ENCODE peak calls at places on chromosomes 16 and 17, in five cellular contexts. P is prostate gland, R is AG04449, B is stomach, H is ascending aorta. D is an unnamed sample.

GRCh38 chr17:51612692-51613091 is 352.3 kb downstream of the UTP18 start:
- DNase-seq in P (no peak), R (no peak), B (no peak), H (no peak), D (no peak)

GRCh38 chr16:14196011-14196410 is 124.9 kb downstream of the MRTFB start:
- DNase-seq in P (no peak), R (no peak), B (no peak), H (no peak), D (no peak)

GRCh38 chr16:20348365-20349185 is 3.9 kb downstream of the UMOD start:
- DNase-seq in P (peak), R (no peak), B (peak), H (no peak), D (no peak)

GRCh38 chr16:73043828-73044493 is 4.0 kb downstream of the ZFHX3 start:
- DNase-seq in P (no peak), R (no peak), B (no peak), H (no peak), D (peak)

GRCh38 chr17:12422632-12423031 is 243.1 kb upstream of the MYOCD start:
- DNase-seq in P (peak), R (no peak), B (peak), H (no peak), D (no peak)

GRCh38 chr17:49213399-49213798 is 2.9 kb downstream of the ABI3 start:
- DNase-seq in P (no peak), R (no peak), B (no peak), H (no peak), D (no peak)

GRCh38 chr17:45342871-45343526 is 26.2 kb upstream of the MAP3K14 start:
- DNase-seq in P (no peak), R (no peak), B (no peak), H (no peak), D (no peak)

GRCh38 chr17:57256708-57257112 is 387 bp downstream of the MSI2 start:
- DNase-seq in P (peak), R (no peak), B (no peak), H (no peak), D (no peak)

GRCh38 chr16:4915226-4915761 is 21.7 kb downstream of the PPL start:
- DNase-seq in P (no peak), R (peak), B (no peak), H (no peak), D (peak)

GRCh38 chr17:8711291-8711690 is 33.3 kb downstream of the CCDC42 start:
- DNase-seq in P (no peak), R (no peak), B (no peak), H (no peak), D (no peak)

GRCh38 chr17:33292184-33292980 is 713 bp downstream of the ASIC2 start:
- DNase-seq in P (no peak), R (no peak), B (no peak), H (no peak), D (no peak)

GRCh38 chr16:8716592-8716991 is 42.2 kb downstream of the ABAT start:
- DNase-seq in P (peak), R (no peak), B (no peak), H (no peak), D (no peak)

GRCh38 chr16:27444015-27444414 is 42.0 kb downstream of the IL21R start:
- DNase-seq in P (no peak), R (no peak), B (no peak), H (no peak), D (peak)

GRCh38 chr17:49694847-49695697 is 12.7 kb downstream of the SLC35B1 start:
- DNase-seq in P (peak), R (no peak), B (peak), H (no peak), D (peak)

GRCh38 chr17:74592087-74592990 is at the start of gene CD300LD:
- DNase-seq in P (no peak), R (no peak), B (no peak), H (no peak), D (no peak)

GRCh38 chr17:2181206-2181983 is 122.2 kb downstream of the SMG6 start:
- DNase-seq in P (no peak), R (peak), B (no peak), H (peak), D (peak)

GRCh38 chr16:14013571-14014283 is 57.4 kb upstream of the MRTFB start:
- DNase-seq in P (no peak), R (peak), B (no peak), H (no peak), D (peak)

GRCh38 chr17:61188081-61188480 is 211.6 kb upstream of the TBX2 start:
- DNase-seq in P (no peak), R (no peak), B (no peak), H (no peak), D (no peak)

GRCh38 chr16:84874004-84874435 is 54.2 kb downstream of the CRISPLD2 start:
- DNase-seq in P (no peak), R (no peak), B (no peak), H (no peak), D (no peak)

GRCh38 chr16:66580605-66581209 is 1.4 kb downstream of the CMTM2 start:
- DNase-seq in P (no peak), R (peak), B (no peak), H (no peak), D (peak)

GRCh38 chr17:75720656-75721462 is at the start of gene ITGB4:
- DNase-seq in P (peak), R (no peak), B (peak), H (no peak), D (no peak)

GRCh38 chr16:11423315-11424117 is 78.3 kb downstream of the RMI2 start:
- DNase-seq in P (no peak), R (no peak), B (no peak), H (no peak), D (no peak)

GRCh38 chr17:59800530-59800942 is 92.2 kb downstream of the TUBD1 start:
- DNase-seq in P (no peak), R (no peak), B (no peak), H (no peak), D (peak)

GRCh38 chr17:57915980-57916757 is 39.0 kb downstream of the CUEDC1 start:
- DNase-seq in P (no peak), R (no peak), B (no peak), H (no peak), D (peak)

GRCh38 chr16:3171855-3172593 is 16.0 kb upstream of the OR1F1 start:
- DNase-seq in P (no peak), R (no peak), B (no peak), H (no peak), D (peak)

GRCh38 chr16:1002399-1003161 is 21.0 kb downstream of the SOX8 start:
- DNase-seq in P (no peak), R (no peak), B (peak), H (no peak), D (peak)

GRCh38 chr16:86578056-86578455 is 293 bp upstream of the FOXL1 start:
- DNase-seq in P (no peak), R (no peak), B (no peak), H (no peak), D (no peak)

GRCh38 chr17:76940738-76941350 is 72.6 kb downstream of the MGAT5B start:
- DNase-seq in P (no peak), R (no peak), B (no peak), H (no peak), D (no peak)

GRCh38 chr17:57121308-57122042 is 36.4 kb downstream of the AKAP1 start:
- DNase-seq in P (no peak), R (peak), B (peak), H (no peak), D (peak)

GRCh38 chr17:13374203-13375143 is 227.3 kb downstream of the HS3ST3A1 start:
- DNase-seq in P (no peak), R (no peak), B (no peak), H (no peak), D (peak)

GRCh38 chr16:17371014-17371296 is 99.8 kb downstream of the XYLT1 start:
- DNase-seq in P (no peak), R (no peak), B (no peak), H (no peak), D (no peak)

GRCh38 chr17:82892869-82893565 is 53.2 kb upstream of the ZNF750 start:
- DNase-seq in P (no peak), R (no peak), B (peak), H (no peak), D (no peak)

GRCh38 chr16:71467810-71468209 is 5.8 kb upstream of the ZNF23 start:
- DNase-seq in P (no peak), R (no peak), B (no peak), H (no peak), D (no peak)

GRCh38 chr16:12749076-12749475 is 54.6 kb downstream of the CPPED1 start:
- DNase-seq in P (no peak), R (no peak), B (no peak), H (no peak), D (peak)

GRCh38 chr16:85554114-85554790 is 58.9 kb upstream of the GSE1 start:
- DNase-seq in P (peak), R (no peak), B (peak), H (peak), D (peak)

GRCh38 chr16:57039148-57039812 is 49.9 kb downstream of the NLRC5 start:
- DNase-seq in P (no peak), R (peak), B (no peak), H (no peak), D (peak)

GRCh38 chr16:88406096-88407041 is 23.6 kb downstream of the ZNF469 start:
- DNase-seq in P (no peak), R (no peak), B (no peak), H (no peak), D (no peak)

GRCh38 chr16:64809876-64810629 is 311.8 kb downstream of the CDH11 start:
- DNase-seq in P (no peak), R (no peak), B (no peak), H (no peak), D (no peak)

GRCh38 chr16:29148867-29149272 is 164.0 kb downstream of the LAT start:
- DNase-seq in P (no peak), R (no peak), B (peak), H (no peak), D (no peak)

DNA sequence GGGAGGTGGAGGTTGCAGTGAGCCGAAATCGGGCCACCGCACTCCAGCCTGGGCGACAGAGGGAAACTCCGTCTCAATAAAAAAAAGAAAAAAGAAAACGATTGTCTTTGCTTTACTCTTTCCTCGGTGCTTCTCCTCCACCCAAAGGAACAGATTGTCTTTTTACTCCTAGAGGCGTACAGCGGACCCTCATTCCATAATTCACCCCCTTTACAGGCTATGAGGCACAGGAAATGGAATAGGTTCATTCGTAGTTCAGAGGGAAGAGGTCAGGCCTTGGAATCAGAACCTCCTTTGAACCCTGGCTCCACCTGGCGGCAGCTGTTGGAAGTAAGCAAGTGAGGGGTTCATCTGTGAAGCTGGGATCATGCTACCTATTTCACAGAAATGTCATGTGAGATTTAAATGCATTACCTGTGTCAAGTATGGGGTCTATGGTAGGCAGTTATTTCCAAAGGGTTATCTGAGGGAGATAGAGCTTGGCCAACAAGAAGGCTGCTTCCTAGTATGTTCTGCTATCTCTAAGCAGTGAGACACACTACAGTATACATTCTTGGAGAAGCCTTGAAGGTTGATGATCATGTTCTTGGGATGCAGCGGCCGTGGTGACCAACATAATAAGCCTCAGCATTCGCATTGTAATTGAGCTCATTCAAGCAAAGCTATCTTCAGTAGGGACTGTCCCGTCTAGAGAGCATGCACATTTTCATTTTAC is 18.6 kb upstream of the ZNF689 start:
- DNase-seq in P (peak), R (no peak), B (peak), H (no peak), D (peak)
- H3K4me3 ChIP-seq in P (no peak), R (no peak), B (no peak), H (no peak), D (peak)

DNA sequence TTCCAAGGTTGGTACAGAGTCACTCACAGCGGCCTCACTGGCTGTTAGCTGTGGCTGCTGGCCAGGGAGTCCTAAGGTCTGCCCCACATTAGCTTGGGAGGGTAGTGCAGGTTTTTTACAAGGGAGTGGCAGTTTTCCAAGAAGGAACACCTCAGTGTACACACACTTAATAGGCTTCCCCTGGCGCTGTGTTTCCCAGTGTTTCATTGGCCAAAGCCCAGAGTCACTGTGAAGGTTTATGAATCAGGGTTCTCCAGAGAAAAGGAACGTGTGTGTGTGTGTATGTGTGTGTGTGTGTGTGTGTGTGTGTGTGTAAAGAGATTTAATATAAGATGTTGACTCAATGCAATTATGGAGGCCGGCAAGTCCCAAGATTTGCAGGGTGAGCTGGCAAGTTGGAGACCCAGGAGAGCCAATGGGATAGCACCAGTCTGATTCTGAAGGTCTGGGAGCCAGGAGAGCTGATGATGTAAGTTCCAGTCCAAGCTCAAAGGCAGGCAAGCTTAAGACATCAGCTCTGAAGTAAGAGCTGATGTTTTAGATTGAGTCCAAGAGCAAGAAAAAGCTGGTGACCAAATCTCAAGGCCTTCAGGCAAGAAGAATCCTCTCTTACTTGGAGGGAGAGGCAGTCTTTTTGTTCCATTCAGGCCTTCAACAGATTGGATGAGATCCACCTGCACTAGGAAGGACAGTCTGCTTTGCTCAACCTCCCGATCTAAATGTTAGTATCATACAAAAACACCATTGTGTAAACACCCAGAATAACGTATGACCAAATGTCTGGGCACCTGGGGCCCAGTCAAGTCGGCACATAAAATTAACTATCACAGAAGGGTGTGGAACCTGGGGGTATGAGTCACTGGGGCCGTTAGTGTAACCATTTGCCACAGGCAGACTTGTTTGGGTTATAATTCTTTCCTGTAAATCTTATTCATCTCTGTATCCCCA is 206.8 kb downstream of the PRKCA start:
- DNase-seq in P (peak), R (peak), B (peak), H (no peak), D (peak)
- TF ChIP-seq CTCF in P (no peak), R (no peak), B (no peak), H (no peak), D (no peak)

DNA sequence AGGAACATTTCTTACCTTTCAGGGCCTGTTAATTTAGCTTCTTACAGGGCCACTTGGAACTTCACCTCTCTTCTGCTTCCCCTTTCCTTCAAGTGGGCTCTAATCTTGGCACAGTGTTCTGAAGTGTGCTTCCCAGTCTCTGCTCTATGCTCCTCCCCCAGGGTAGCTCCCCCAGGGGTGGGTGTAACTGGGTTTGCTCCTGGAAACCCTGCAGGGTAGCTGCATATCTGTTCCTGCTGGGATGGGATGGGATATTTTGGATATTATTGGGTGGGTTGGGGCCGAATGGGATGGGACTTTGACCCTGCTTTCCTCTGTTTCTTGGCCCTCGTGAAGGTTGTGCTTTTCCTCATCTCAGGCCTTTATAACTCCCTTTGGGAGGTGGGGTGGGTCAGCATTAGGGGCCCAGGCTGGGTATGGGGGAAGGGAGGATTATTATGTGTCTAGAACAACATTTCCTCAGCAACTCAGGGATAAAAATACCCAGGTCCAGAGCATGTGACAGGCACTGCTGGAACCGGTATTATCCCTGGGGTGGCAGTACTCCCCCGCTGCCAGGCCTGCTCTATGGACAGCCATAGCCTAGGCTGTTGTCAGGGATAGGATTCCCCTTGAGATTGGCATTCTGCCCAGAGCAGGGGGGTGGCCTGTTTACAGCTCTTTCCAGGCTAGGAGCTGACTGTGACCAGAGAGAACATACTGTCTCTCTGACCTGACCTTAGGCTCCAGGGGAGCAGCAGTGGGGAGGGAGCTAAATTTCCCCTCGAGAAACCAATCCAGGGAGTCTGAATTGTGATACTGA is 5.0 kb downstream of the NFE2L1 start:
- DNase-seq in P (peak), R (no peak), B (peak), H (peak), D (no peak)
- H3K4me3 ChIP-seq in P (no peak), R (peak), B (peak), H (peak), D (peak)

GRCh38 chr17:306536-307294 is 45.9 kb downstream of the RPH3AL start:
- DNase-seq in P (no peak), R (no peak), B (no peak), H (no peak), D (no peak)
- TF ChIP-seq CTCF in P (no peak), R (no peak), B (no peak), H (no peak), D (no peak)

GRCh38 chr17:71975998-71976649 is 144.7 kb upstream of the SOX9 start:
- DNase-seq in P (peak), R (peak), B (peak), H (peak), D (peak)
- H3K4me3 ChIP-seq in P (no peak), R (no peak), B (no peak), H (no peak), D (peak)

GRCh38 chr17:64534187-64534586 is 27.4 kb downstream of the CEP95 start:
- DNase-seq in P (no peak), R (no peak), B (no peak), H (no peak), D (no peak)

GRCh38 chr17:64533784-64534183 is 27.0 kb downstream of the CEP95 start:
- DNase-seq in P (no peak), R (no peak), B (no peak), H (no peak), D (no peak)

GRCh38 chr17:64535357-64535756 is 28.6 kb downstream of the CEP95 start:
- DNase-seq in P (no peak), R (no peak), B (no peak), H (no peak), D (no peak)

GRCh38 chr17:64531955-64532371 is 25.2 kb downstream of the CEP95 start:
- DNase-seq in P (no peak), R (peak), B (no peak), H (no peak), D (peak)

DNA sequence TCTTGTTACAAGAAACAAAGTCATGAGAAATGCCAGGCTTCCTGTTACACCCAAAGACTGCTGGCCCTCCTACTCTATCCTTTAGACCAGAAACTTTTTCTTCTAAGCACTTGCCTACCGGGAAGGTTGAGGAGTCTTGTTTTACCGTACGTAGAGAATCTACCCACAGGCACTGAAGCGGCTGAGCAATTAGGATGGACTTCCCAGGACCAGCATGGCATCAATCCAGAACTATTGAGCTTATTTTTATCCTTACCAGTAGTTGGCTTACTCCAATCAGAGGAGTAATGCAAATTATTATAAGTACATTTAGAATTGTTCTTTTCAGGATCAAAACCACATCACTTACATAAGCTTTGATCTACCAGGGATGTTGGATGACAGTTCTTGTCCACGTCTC is 25.6 kb downstream of the CEP95 start:
- DNase-seq in P (no peak), R (no peak), B (no peak), H (no peak), D (no peak)
- TF ChIP-seq CTCF in P (no peak), R (no peak), B (no peak), H (no peak), D (no peak)